ENCODE peak calls at places on chromosomes 7 and 10, in nine cellular contexts. R is fibroblast of pulmonary artery, I is NCI-H1105 treated with DMSO at 0.1 percent for 48 hours, A is HTR-8/SVneo, M is NCI-H2081, N is germinal center, U is NCI-H510A, E is GM23338, Y is NCI-H2029 treated with DMSO at 0.1 percent for 48 hours. T is an unnamed sample.

GRCh38 chr7:33903770-33904679 is 1.3 kb upstream of the BMPER start:
- DNase-seq in R (peak), I (peak), A (peak), M (no peak), N (peak), U (no peak), E (peak), Y (no peak), T (no peak)

GRCh38 chr7:149809215-149809614 is 29.0 kb upstream of the ZNF862 start:
- DNase-seq in R (no peak), I (no peak), A (no peak), M (no peak), N (no peak), U (no peak), E (no peak), Y (no peak), T (no peak)

GRCh38 chr7:105656922-105657521 is 75.7 kb upstream of the EFCAB10 start:
- DNase-seq in R (peak), I (peak), A (no peak), M (peak), N (peak), U (no peak), E (peak), Y (peak), T (no peak)

GRCh38 chr10:55495555-55495954 is 694.5 kb upstream of the PCDH15 start:
- DNase-seq in R (no peak), I (no peak), A (no peak), M (no peak), N (no peak), U (no peak), E (no peak), Y (no peak), T (no peak)

GRCh38 chr10:97763947-97764346 is 7.9 kb downstream of the SFRP5 start:
- DNase-seq in R (no peak), I (no peak), A (no peak), M (no peak), N (no peak), U (no peak), E (no peak), Y (no peak), T (no peak)

GRCh38 chr10:101545898-101546297 is 42.2 kb downstream of the POLL start:
- DNase-seq in R (no peak), I (peak), A (no peak), M (no peak), N (no peak), U (no peak), E (no peak), Y (no peak), T (no peak)

GRCh38 chr7:131106681-131107342 is 220.9 kb upstream of the MKLN1 start:
- DNase-seq in R (peak), I (peak), A (no peak), M (peak), N (peak), U (no peak), E (peak), Y (no peak), T (peak)

GRCh38 chr10:102394079-102394800 is 1.3 kb upstream of the NFKB2 start:
- DNase-seq in R (peak), I (peak), A (peak), M (peak), N (peak), U (peak), E (peak), Y (no peak), T (no peak)

GRCh38 chr7:138097064-138097741 is 20.9 kb downstream of the AKR1D1 start:
- DNase-seq in R (peak), I (no peak), A (no peak), M (peak), N (no peak), U (no peak), E (peak), Y (no peak), T (no peak)

GRCh38 chr10:100006241-100006886 is 3.4 kb downstream of the DNMBP start:
- DNase-seq in R (peak), I (no peak), A (peak), M (no peak), N (no peak), U (no peak), E (no peak), Y (no peak), T (no peak)

GRCh38 chr7:104230606-104231005 is 22.8 kb upstream of the ORC5 start:
- DNase-seq in R (peak), I (peak), A (no peak), M (peak), N (no peak), U (no peak), E (no peak), Y (peak), T (no peak)

GRCh38 chr7:55055479-55055878 is 36.7 kb downstream of the EGFR start:
- DNase-seq in R (peak), I (no peak), A (no peak), M (no peak), N (no peak), U (no peak), E (no peak), Y (no peak), T (no peak)